ENCODE peak calls at places on chromosomes 5 and 9, in six cellular contexts. U is HCT116, Y is HepG2, W is K562, X is H1, V is GM12878. P is an unnamed sample.

GRCh38 chr5:179280095-179280490 is 65.2 kb downstream of the ADAMTS2 start:
- DNase-seq in U (no peak), Y (no peak), W (no peak), X (no peak), V (no peak), P (no peak)

GRCh38 chr5:73625905-73626811 is at the start of gene ARHGEF28:
- DNase-seq in U (no peak), Y (peak), W (peak), X (peak), V (no peak), P (peak)

GRCh38 chr5:67014957-67015400 is 181.6 kb downstream of the CD180 start:
- DNase-seq in U (no peak), Y (no peak), W (no peak), X (no peak), V (no peak), P (no peak)

GRCh38 chr5:152499816-152500575 is 94.9 kb upstream of the NMUR2 start:
- DNase-seq in U (no peak), Y (no peak), W (no peak), X (no peak), V (no peak), P (no peak)

GRCh38 chr9:37290881-37291485 is 131.5 kb upstream of the GRHPR start:
- DNase-seq in U (peak), Y (no peak), W (no peak), X (no peak), V (no peak), P (no peak)

GRCh38 chr9:102995033-102995432 is at the start of gene CYLC2:
- DNase-seq in U (no peak), Y (no peak), W (no peak), X (no peak), V (no peak), P (no peak)

GRCh38 chr9:75369989-75370388 is 281.7 kb downstream of the OSTF1 start:
- DNase-seq in U (no peak), Y (no peak), W (no peak), X (no peak), V (no peak), P (no peak)

GRCh38 chr9:27633754-27634153 is 60.5 kb upstream of the C9orf72 start:
- DNase-seq in U (no peak), Y (no peak), W (no peak), X (no peak), V (no peak), P (no peak)

GRCh38 chr5:1414311-1415058 is 30.8 kb downstream of the SLC6A3 start:
- DNase-seq in U (no peak), Y (no peak), W (peak), X (no peak), V (no peak), P (no peak)

GRCh38 chr5:154788212-154788611 is 33.0 kb downstream of the LARP1 start:
- DNase-seq in U (no peak), Y (no peak), W (no peak), X (no peak), V (no peak), P (no peak)

GRCh38 chr9:81619353-81620008 is 69.9 kb downstream of the TLE1 start:
- DNase-seq in U (no peak), Y (no peak), W (no peak), X (no peak), V (no peak), P (no peak)

GRCh38 chr5:136202800-136203199 is 9.8 kb upstream of the SMIM32 start:
- DNase-seq in U (no peak), Y (no peak), W (no peak), X (peak), V (no peak), P (no peak)

GRCh38 chr5:936149-937144 is 43.8 kb downstream of the TRIP13 start:
- DNase-seq in U (no peak), Y (no peak), W (no peak), X (peak), V (no peak), P (no peak)

GRCh38 chr9:21294904-21295538 is 10.1 kb downstream of the IFNA5 start:
- DNase-seq in U (no peak), Y (no peak), W (no peak), X (no peak), V (peak), P (no peak)

GRCh38 chr9:103533318-103533717 is 538.2 kb downstream of the CYLC2 start:
- DNase-seq in U (no peak), Y (no peak), W (no peak), X (no peak), V (no peak), P (no peak)

GRCh38 chr9:3348169-3348568 is 177.6 kb downstream of the RFX3 start:
- DNase-seq in U (no peak), Y (no peak), W (no peak), X (no peak), V (no peak), P (no peak)

GRCh38 chr5:146098047-146098446 is 7.3 kb downstream of the PLAC8L1 start:
- DNase-seq in U (no peak), Y (no peak), W (no peak), X (no peak), V (no peak), P (no peak)

GRCh38 chr5:170448221-170448620 is 55.6 kb upstream of the KCNIP1 start:
- DNase-seq in U (no peak), Y (no peak), W (no peak), X (peak), V (no peak), P (no peak)

GRCh38 chr9:74322661-74323314 is 174.3 kb upstream of the RORB start:
- DNase-seq in U (no peak), Y (no peak), W (no peak), X (no peak), V (no peak), P (no peak)

GRCh38 chr5:126044111-126044668 is 379.0 kb upstream of the GRAMD2B start:
- DNase-seq in U (no peak), Y (no peak), W (no peak), X (no peak), V (no peak), P (no peak)

GRCh38 chr9:6224393-6225154 is 9.0 kb downstream of the IL33 start:
- DNase-seq in U (no peak), Y (no peak), W (no peak), X (no peak), V (no peak), P (no peak)

GRCh38 chr5:157571357-157571827 is 4.2 kb downstream of the ADAM19 start:
- DNase-seq in U (no peak), Y (no peak), W (no peak), X (no peak), V (peak), P (no peak)

GRCh38 chr5:115309751-115310370 is 13.4 kb upstream of the CCDC112 start:
- DNase-seq in U (peak), Y (peak), W (peak), X (no peak), V (no peak), P (no peak)

GRCh38 chr9:119453490-119453911 is 84.3 kb upstream of the BRINP1 start:
- DNase-seq in U (no peak), Y (no peak), W (no peak), X (no peak), V (no peak), P (no peak)

GRCh38 chr5:38576442-38576841 is 20.0 kb upstream of the LIFR start:
- DNase-seq in U (no peak), Y (no peak), W (no peak), X (no peak), V (no peak), P (peak)

GRCh38 chr5:41858890-41859289 is 11.3 kb downstream of the OXCT1 start:
- DNase-seq in U (no peak), Y (no peak), W (no peak), X (no peak), V (no peak), P (no peak)

GRCh38 chr5:148968311-148968710 is 94.6 kb downstream of the SH3TC2 start:
- DNase-seq in U (no peak), Y (no peak), W (no peak), X (peak), V (no peak), P (no peak)

GRCh38 chr5:20113031-20113685 is 125.2 kb upstream of the CDH18 start:
- DNase-seq in U (no peak), Y (no peak), W (no peak), X (no peak), V (no peak), P (no peak)

GRCh38 chr5:143491644-143492043 is 88.2 kb upstream of the NR3C1 start:
- DNase-seq in U (no peak), Y (peak), W (no peak), X (no peak), V (no peak), P (no peak)

GRCh38 chr9:110606179-110606578 is 26.6 kb upstream of the SVEP1 start:
- DNase-seq in U (no peak), Y (no peak), W (no peak), X (no peak), V (no peak), P (no peak)

GRCh38 chr5:108560581-108560980 is 178.7 kb upstream of the FBXL17 start:
- DNase-seq in U (no peak), Y (no peak), W (no peak), X (no peak), V (no peak), P (no peak)

GRCh38 chr5:17989567-17989966 is 355.3 kb downstream of the TAF11L14 start:
- DNase-seq in U (no peak), Y (no peak), W (no peak), X (no peak), V (no peak), P (no peak)

GRCh38 chr5:154129868-154130267 is 60.7 kb upstream of the GALNT10 start:
- DNase-seq in U (no peak), Y (no peak), W (no peak), X (no peak), V (no peak), P (no peak)

GRCh38 chr5:175821790-175822211 is 49.6 kb upstream of the CPLX2 start:
- DNase-seq in U (peak), Y (no peak), W (no peak), X (no peak), V (no peak), P (no peak)

GRCh38 chr5:119328753-119329602 is 26.8 kb upstream of the TNFAIP8 start:
- DNase-seq in U (no peak), Y (no peak), W (no peak), X (no peak), V (no peak), P (no peak)

GRCh38 chr5:58201922-58202648 is 257.8 kb downstream of the PLK2 start:
- DNase-seq in U (no peak), Y (no peak), W (no peak), X (no peak), V (no peak), P (peak)

GRCh38 chr5:136058972-136059354 is 30.2 kb downstream of the TGFBI start:
- DNase-seq in U (no peak), Y (no peak), W (no peak), X (no peak), V (no peak), P (no peak)

DNA sequence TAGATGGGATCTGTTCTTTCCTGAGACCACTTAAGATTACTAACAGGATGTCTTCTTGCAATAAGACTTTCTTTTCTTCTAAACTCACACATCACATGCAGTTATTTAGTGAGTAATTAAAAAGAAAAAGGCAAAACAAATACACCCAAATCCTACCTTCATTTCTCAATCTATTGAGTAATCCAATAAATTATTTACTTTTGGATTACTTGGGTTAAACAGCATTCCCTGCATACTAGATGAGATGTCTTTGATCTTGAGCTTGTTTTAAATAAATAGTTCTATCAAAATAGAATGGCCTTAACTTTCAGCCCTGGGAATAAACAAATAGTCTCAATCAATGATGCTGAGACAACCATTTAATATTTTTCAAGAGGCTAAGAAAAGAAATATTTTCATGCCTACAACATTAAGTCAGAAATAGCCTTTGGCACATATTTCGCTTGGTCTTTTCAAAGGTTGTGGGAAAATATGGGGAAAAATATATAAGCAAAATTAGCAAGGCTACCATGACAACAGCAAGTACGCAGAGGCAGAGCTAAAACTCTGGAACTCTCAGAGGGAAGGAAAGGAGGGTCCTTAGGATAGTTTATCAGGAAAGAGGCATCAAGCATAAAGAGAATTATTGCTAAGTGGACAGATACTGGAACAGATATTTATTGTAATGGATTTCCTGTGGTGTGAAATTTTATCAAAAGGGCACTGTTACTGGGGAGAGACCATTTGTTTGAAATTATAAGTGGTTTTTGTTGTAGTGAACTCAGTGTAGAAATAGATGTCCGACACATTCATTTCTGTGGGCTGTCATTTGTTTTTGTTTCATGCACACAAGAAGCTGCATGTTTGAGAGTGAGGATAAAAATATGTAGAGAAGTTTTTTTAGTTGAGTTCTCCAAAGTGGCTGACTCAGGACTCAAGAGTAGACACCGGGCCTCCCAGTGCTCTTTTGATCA is 70.2 kb upstream of the CDH6 start:
- DNase-seq in U (no peak), Y (no peak), W (no peak), X (no peak), V (no peak), P (no peak)
- TF ChIP-seq JUND in U (no peak), Y (no peak), W (no peak), X (no peak), V (no peak), P (no peak)

DNA sequence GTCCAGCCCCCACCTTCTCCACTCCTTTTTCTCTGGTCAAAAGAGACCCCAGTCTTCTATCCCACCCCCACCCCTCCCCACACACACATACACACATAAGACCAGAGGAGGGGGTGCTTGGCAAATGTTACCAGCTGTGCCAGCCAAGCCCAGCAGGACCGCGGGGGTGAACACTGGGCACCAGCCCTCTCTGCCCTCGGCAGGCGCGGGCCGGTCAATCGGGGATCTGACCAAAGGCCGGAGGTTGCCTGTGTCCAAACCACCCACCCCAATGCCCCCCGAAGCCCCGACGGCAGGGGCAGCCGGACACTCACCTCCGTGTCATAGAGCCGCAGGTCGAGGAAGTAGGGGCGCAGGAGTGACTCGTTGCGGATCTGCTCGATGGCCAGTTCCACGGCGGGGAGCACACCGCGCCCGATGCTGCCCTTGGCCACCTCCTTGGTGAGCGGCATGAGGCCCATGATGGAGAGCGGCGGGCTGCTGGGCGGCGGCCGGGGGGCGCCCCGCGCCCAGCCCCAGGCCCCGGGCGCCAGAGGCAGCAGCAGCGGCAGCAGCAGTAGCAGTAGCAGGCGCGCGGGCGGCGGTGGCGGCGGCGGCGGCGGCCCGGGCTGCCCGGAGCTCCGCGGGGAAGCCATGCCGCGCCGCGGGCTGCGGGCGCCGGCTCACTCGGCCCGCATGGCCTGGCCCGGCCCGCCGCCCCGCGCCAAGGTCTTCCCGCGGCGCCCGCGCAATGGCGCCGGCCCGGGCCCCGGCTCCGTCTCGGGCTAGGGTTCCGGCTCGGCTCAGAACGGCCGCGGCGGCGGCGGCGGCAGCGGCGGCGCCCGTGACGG is 417 bp downstream of the GABBR2 start:
- DNase-seq in U (no peak), Y (no peak), W (no peak), X (peak), V (no peak), P (no peak)
- TF ChIP-seq JUND in U (no peak), Y (no peak), W (no peak), X (no peak), V (no peak), P (no peak)

GRCh38 chr9:133058051-133058450 is 3.7 kb upstream of the CEL start:
- DNase-seq in U (no peak), Y (no peak), W (no peak), X (no peak), V (no peak), P (no peak)

GRCh38 chr9:133055788-133056420 is 5.9 kb upstream of the CEL start:
- DNase-seq in U (no peak), Y (no peak), W (no peak), X (no peak), V (no peak), P (no peak)

GRCh38 chr9:133057553-133057952 is 4.2 kb upstream of the CEL start:
- DNase-seq in U (no peak), Y (no peak), W (no peak), X (no peak), V (no peak), P (no peak)

GRCh38 chr9:133056533-133056932 is 5.2 kb upstream of the CEL start:
- DNase-seq in U (no peak), Y (no peak), W (no peak), X (no peak), V (no peak), P (no peak)

GRCh38 chr9:133057006-133057405 is 4.8 kb upstream of the CEL start:
- DNase-seq in U (no peak), Y (no peak), W (no peak), X (no peak), V (no peak), P (no peak)
- TF ChIP-seq JUND in U (no peak), Y (no peak), W (no peak), X (no peak), V (no peak), P (no peak)

GRCh38 chr5:116453920-116454319 is 120.7 kb downstream of the SEMA6A start:
- DNase-seq in U (no peak), Y (peak), W (no peak), X (no peak), V (no peak), P (no peak)

GRCh38 chr5:116455061-116455460 is 119.6 kb downstream of the SEMA6A start:
- DNase-seq in U (no peak), Y (no peak), W (no peak), X (no peak), V (no peak), P (no peak)

GRCh38 chr5:116456036-116456435 is 118.6 kb downstream of the SEMA6A start:
- DNase-seq in U (no peak), Y (no peak), W (no peak), X (no peak), V (no peak), P (no peak)

GRCh38 chr5:116452774-116453368 is 121.8 kb downstream of the SEMA6A start:
- DNase-seq in U (no peak), Y (peak), W (no peak), X (no peak), V (no peak), P (no peak)

GRCh38 chr5:116454417-116454927 is 120.2 kb downstream of the SEMA6A start:
- DNase-seq in U (no peak), Y (no peak), W (no peak), X (no peak), V (peak), P (no peak)
- TF ChIP-seq JUND in U (no peak), Y (no peak), W (no peak), X (no peak), V (no peak), P (no peak)

GRCh38 chr9:69171049-69171448 is 3.0 kb upstream of the TJP2 start:
- DNase-seq in U (no peak), Y (no peak), W (peak), X (no peak), V (no peak), P (no peak)
- TF ChIP-seq JUND in U (no peak), Y (no peak), W (peak), X (no peak), V (no peak), P (no peak)

GRCh38 chr9:134323741-134324358 is 2.4 kb upstream of the RXRA start:
- DNase-seq in U (peak), Y (peak), W (peak), X (no peak), V (no peak), P (peak)

GRCh38 chr9:134325813-134326753 is at the start of gene RXRA:
- DNase-seq in U (no peak), Y (peak), W (peak), X (peak), V (no peak), P (peak)

GRCh38 chr9:134326754-134327526 is 685 bp downstream of the RXRA start:
- DNase-seq in U (no peak), Y (no peak), W (peak), X (no peak), V (no peak), P (no peak)

GRCh38 chr9:134324359-134325095 is 1.7 kb upstream of the RXRA start:
- DNase-seq in U (no peak), Y (no peak), W (no peak), X (no peak), V (no peak), P (no peak)

DNA sequence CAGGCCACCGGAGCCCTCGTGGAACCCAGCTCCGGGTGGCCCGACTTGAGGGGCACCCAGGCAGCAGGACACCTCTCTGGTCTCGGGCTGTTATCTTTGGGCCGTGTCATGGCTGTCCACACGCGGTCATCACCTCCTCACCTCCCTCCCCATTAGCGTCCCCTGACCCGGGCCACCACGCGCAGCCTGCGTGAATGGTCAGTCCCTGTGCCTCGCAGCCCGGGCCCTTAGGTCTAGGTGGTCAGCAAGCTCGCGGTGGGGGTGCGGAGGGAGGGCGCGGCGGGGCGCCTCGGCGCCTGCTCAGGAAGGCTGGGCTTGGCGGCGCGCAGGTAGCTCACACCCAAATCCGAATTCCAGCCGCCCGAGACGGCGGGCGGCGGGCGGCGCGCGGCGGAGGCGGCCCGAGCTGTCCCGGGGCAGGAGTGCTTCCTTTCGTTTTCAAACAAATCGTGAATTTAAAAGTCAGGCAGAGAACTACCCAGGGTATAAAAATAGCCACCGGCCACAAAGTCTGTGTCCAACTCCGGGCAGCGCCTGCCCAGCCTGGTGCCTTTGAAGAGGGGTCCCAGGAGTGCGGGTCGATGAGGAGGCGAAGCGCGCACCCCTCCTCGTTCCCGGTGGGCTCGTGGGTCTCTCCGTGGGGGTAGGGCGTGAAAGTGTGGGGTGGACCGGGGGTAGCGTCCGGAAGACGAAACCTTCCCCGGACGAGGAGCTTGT is 1.0 kb upstream of the RXRA start:
- DNase-seq in U (no peak), Y (no peak), W (peak), X (no peak), V (no peak), P (peak)
- TF ChIP-seq JUND in U (no peak), Y (no peak), W (no peak), X (no peak), V (no peak), P (no peak)

GRCh38 chr9:87372401-87372851 is 125.2 kb upstream of the DAPK1 start:
- DNase-seq in U (no peak), Y (peak), W (no peak), X (no peak), V (no peak), P (no peak)
- TF ChIP-seq JUND in U (no peak), Y (no peak), W (no peak), X (no peak), V (no peak), P (no peak)

GRCh38 chr9:108956098-108956533 is 21.9 kb downstream of the ABITRAM start:
- DNase-seq in U (no peak), Y (no peak), W (no peak), X (no peak), V (no peak), P (no peak)
- TF ChIP-seq JUND in U (no peak), Y (no peak), W (no peak), X (no peak), V (no peak), P (no peak)

P was measured in T47D.